ENCODE peak calls at places on chromosomes 6 and 20, in ten cellular contexts. One of them, this sample, is unnamed.

GRCh38 chr20:63664861-63665594 is 6.9 kb downstream of the RTEL1 start:
- DNase-seq in sigmoid colon: no peak
- DNase-seq in ovary: no peak
- DNase-seq in H1: peak
- DNase-seq in A549: no peak
- DNase-seq in stomach: no peak
- DNase-seq in HepG2: no peak
- DNase-seq in suprapubic skin: no peak
- DNase-seq in K562: peak
- DNase-seq in upper lobe of left lung: peak
- DNase-seq in this sample: no peak

GRCh38 chr6:107690546-107690863 is 133.6 kb downstream of the SCML4 start:
- DNase-seq in sigmoid colon: no peak
- DNase-seq in ovary: no peak
- DNase-seq in H1: no peak
- DNase-seq in A549: no peak
- DNase-seq in stomach: no peak
- DNase-seq in HepG2: no peak
- DNase-seq in suprapubic skin: no peak
- DNase-seq in K562: no peak
- DNase-seq in upper lobe of left lung: no peak
- DNase-seq in this sample: no peak

GRCh38 chr6:103858003-103858402 is 1001.7 kb downstream of the HACE1 start:
- DNase-seq in sigmoid colon: no peak
- DNase-seq in ovary: no peak
- DNase-seq in H1: no peak
- DNase-seq in A549: no peak
- DNase-seq in stomach: no peak
- DNase-seq in HepG2: no peak
- DNase-seq in suprapubic skin: no peak
- DNase-seq in K562: no peak
- DNase-seq in upper lobe of left lung: no peak
- DNase-seq in this sample: no peak

GRCh38 chr6:116396451-116396850 is 25.7 kb downstream of the DSE start:
- DNase-seq in sigmoid colon: no peak
- DNase-seq in ovary: no peak
- DNase-seq in H1: no peak
- DNase-seq in A549: no peak
- DNase-seq in stomach: no peak
- DNase-seq in HepG2: no peak
- DNase-seq in suprapubic skin: no peak
- DNase-seq in K562: no peak
- DNase-seq in upper lobe of left lung: no peak
- DNase-seq in this sample: no peak

GRCh38 chr6:93779086-93779858 is 359.9 kb upstream of the EPHA7 start:
- DNase-seq in sigmoid colon: no peak
- DNase-seq in ovary: no peak
- DNase-seq in H1: no peak
- DNase-seq in A549: no peak
- DNase-seq in stomach: no peak
- DNase-seq in HepG2: no peak
- DNase-seq in suprapubic skin: no peak
- DNase-seq in K562: no peak
- DNase-seq in upper lobe of left lung: no peak
- DNase-seq in this sample: no peak

GRCh38 chr6:161407115-161407514 is 133.3 kb upstream of the AGPAT4 start:
- DNase-seq in sigmoid colon: no peak
- DNase-seq in ovary: no peak
- DNase-seq in H1: no peak
- DNase-seq in A549: no peak
- DNase-seq in stomach: no peak
- DNase-seq in HepG2: no peak
- DNase-seq in suprapubic skin: no peak
- DNase-seq in K562: no peak
- DNase-seq in upper lobe of left lung: no peak
- DNase-seq in this sample: no peak

GRCh38 chr20:22924036-22924737 is 110.9 kb upstream of the SSTR4 start:
- DNase-seq in sigmoid colon: no peak
- DNase-seq in ovary: peak
- DNase-seq in H1: no peak
- DNase-seq in A549: no peak
- DNase-seq in stomach: no peak
- DNase-seq in HepG2: no peak
- DNase-seq in suprapubic skin: no peak
- DNase-seq in K562: peak
- DNase-seq in upper lobe of left lung: no peak
- DNase-seq in this sample: no peak

GRCh38 chr20:63547484-63548480 is at the start of gene SRMS:
- DNase-seq in sigmoid colon: no peak
- DNase-seq in ovary: no peak
- DNase-seq in H1: no peak
- DNase-seq in A549: no peak
- DNase-seq in stomach: no peak
- DNase-seq in HepG2: no peak
- DNase-seq in suprapubic skin: no peak
- DNase-seq in K562: peak
- DNase-seq in upper lobe of left lung: peak
- DNase-seq in this sample: no peak

GRCh38 chr6:24856954-24857670 is 58.4 kb upstream of the ARMH2 start:
- DNase-seq in sigmoid colon: no peak
- DNase-seq in ovary: no peak
- DNase-seq in H1: no peak
- DNase-seq in A549: no peak
- DNase-seq in stomach: no peak
- DNase-seq in HepG2: no peak
- DNase-seq in suprapubic skin: no peak
- DNase-seq in K562: no peak
- DNase-seq in upper lobe of left lung: no peak
- DNase-seq in this sample: no peak

DNA sequence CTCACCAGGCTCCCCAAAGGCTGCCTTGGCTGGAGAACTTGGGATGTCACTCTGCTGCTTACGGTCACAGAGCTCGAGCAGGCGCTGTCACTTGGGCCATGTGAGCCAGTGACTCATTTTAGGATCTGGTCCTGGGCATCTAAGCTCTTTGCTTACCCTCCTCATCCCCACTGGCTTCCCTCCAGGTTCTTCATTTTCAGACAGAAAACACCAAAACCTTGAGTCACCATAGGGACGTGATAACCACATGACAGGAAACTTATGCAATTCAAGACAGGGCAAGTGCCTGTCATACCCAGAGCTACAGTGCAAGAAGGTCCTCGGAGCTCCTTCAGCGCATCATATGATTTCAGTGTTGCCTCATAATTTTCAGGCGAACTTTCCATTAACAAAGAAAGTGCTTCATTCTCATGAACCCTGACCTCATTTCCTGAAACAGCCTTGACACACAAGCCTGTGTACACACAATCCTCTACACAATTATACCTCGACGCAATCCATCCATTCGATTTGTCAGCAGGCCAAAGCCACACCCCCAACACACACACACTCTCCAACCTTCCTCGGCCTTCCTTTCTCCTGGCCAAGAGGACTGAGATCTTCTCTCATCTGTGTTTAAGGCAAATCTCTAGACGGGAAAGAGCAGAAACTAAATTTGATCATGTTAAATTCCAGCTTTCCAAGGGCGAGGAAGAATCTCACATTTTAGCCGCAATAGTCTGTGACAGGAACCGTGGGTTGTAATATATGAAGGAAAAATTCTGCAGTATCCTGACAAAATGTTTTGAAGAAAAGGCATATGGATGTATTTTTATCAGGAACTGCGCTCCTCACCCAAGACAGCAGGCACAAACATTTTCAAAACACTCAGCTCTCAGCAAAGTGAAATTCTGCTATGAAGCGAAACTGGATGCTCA is 25.3 kb downstream of the TBC1D7 start:
- DNase-seq in sigmoid colon: peak
- DNase-seq in ovary: peak
- DNase-seq in H1: peak
- DNase-seq in A549: peak
- DNase-seq in stomach: peak
- DNase-seq in HepG2: peak
- DNase-seq in suprapubic skin: peak
- DNase-seq in K562: peak
- DNase-seq in upper lobe of left lung: no peak
- DNase-seq in this sample: peak
- H3K27ac ChIP-seq in sigmoid colon: peak
- H3K27ac ChIP-seq in ovary: no peak
- H3K27ac ChIP-seq in H1: no peak
- H3K27ac ChIP-seq in A549: peak
- H3K27ac ChIP-seq in stomach: no peak
- H3K27ac ChIP-seq in HepG2: peak
- H3K27ac ChIP-seq in suprapubic skin: peak
- H3K27ac ChIP-seq in K562: peak
- H3K27ac ChIP-seq in upper lobe of left lung: peak
- H3K27ac ChIP-seq in this sample: peak

GRCh38 chr6:3848925-3849605 is at the start of gene FAM50B:
- DNase-seq in sigmoid colon: peak
- DNase-seq in ovary: peak
- DNase-seq in H1: peak
- DNase-seq in A549: peak
- DNase-seq in stomach: peak
- DNase-seq in HepG2: no peak
- DNase-seq in suprapubic skin: peak
- DNase-seq in K562: peak
- DNase-seq in upper lobe of left lung: peak
- DNase-seq in this sample: peak

GRCh38 chr6:3849681-3850450 is 693 bp downstream of the FAM50B start:
- DNase-seq in sigmoid colon: peak
- DNase-seq in ovary: peak
- DNase-seq in H1: peak
- DNase-seq in A549: no peak
- DNase-seq in stomach: peak
- DNase-seq in HepG2: no peak
- DNase-seq in suprapubic skin: peak
- DNase-seq in K562: no peak
- DNase-seq in upper lobe of left lung: peak
- DNase-seq in this sample: peak

GRCh38 chr6:3851839-3852238 is 2.7 kb downstream of the FAM50B start:
- DNase-seq in sigmoid colon: no peak
- DNase-seq in ovary: no peak
- DNase-seq in H1: no peak
- DNase-seq in A549: no peak
- DNase-seq in stomach: no peak
- DNase-seq in HepG2: no peak
- DNase-seq in suprapubic skin: no peak
- DNase-seq in K562: no peak
- DNase-seq in upper lobe of left lung: no peak
- DNase-seq in this sample: no peak

GRCh38 chr6:3852391-3852790 is 3.2 kb downstream of the FAM50B start:
- DNase-seq in sigmoid colon: no peak
- DNase-seq in ovary: no peak
- DNase-seq in H1: no peak
- DNase-seq in A549: no peak
- DNase-seq in stomach: no peak
- DNase-seq in HepG2: no peak
- DNase-seq in suprapubic skin: no peak
- DNase-seq in K562: no peak
- DNase-seq in upper lobe of left lung: no peak
- DNase-seq in this sample: no peak

GRCh38 chr6:3850451-3851203 is 1.5 kb downstream of the FAM50B start:
- DNase-seq in sigmoid colon: no peak
- DNase-seq in ovary: peak
- DNase-seq in H1: no peak
- DNase-seq in A549: no peak
- DNase-seq in stomach: no peak
- DNase-seq in HepG2: no peak
- DNase-seq in suprapubic skin: no peak
- DNase-seq in K562: no peak
- DNase-seq in upper lobe of left lung: peak
- DNase-seq in this sample: peak
- H3K4me3 ChIP-seq in sigmoid colon: peak
- H3K4me3 ChIP-seq in ovary: peak
- H3K4me3 ChIP-seq in H1: no peak
- H3K4me3 ChIP-seq in A549: no peak
- H3K4me3 ChIP-seq in stomach: peak
- H3K4me3 ChIP-seq in HepG2: no peak
- H3K4me3 ChIP-seq in suprapubic skin: no peak
- H3K4me3 ChIP-seq in K562: no peak
- H3K4me3 ChIP-seq in upper lobe of left lung: peak
- H3K4me3 ChIP-seq in this sample: peak

GRCh38 chr6:15715060-15715459 is 52.2 kb upstream of the DTNBP1 start:
- DNase-seq in sigmoid colon: no peak
- DNase-seq in ovary: no peak
- DNase-seq in H1: no peak
- DNase-seq in A549: no peak
- DNase-seq in stomach: no peak
- DNase-seq in HepG2: no peak
- DNase-seq in suprapubic skin: no peak
- DNase-seq in K562: no peak
- DNase-seq in upper lobe of left lung: no peak
- DNase-seq in this sample: no peak
- TF ChIP-seq EP300 in sigmoid colon: no peak
- TF ChIP-seq EP300 in ovary: no peak
- TF ChIP-seq EP300 in H1: no peak
- TF ChIP-seq EP300 in A549: no peak
- TF ChIP-seq EP300 in stomach: no peak
- TF ChIP-seq EP300 in HepG2: no peak
- TF ChIP-seq EP300 in suprapubic skin: no peak
- TF ChIP-seq EP300 in K562: no peak
- TF ChIP-seq EP300 in upper lobe of left lung: no peak
- TF ChIP-seq EP300 in this sample: no peak

DNA sequence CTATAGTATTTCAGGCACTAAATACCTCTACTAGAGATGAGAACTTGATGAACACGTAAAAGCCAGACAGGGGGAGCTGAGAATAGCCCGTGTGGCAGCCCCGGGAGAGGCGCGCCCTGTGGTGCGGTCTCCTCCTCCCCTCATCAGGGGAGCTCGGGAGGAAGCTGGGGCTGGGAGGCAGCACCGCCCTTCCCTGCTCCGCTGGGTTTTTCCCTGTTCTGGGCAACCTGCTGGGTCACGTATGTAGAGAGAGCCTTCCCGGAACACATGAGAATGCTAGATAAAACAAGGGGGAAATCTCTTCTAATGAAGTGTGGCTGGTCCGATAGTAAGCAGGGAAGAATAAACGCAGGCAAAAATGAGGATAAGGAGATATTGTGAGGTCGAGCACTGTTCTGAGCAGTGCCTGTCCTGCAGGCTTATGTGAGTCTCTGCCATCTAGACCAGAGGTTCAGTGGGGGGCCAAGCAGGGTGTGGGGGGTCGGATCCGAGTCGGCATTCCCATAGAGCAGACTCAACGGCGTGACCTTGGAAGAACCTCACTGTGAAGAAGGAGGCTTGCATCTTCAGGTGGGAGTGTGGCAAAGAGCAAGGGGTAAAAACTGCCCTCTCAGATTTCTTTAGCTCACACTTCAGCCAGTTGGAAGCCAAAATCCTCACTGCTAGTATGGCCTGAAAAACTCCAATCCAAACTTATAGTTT is 13.4 kb upstream of the RPS6KA2 start:
- DNase-seq in sigmoid colon: no peak
- DNase-seq in ovary: peak
- DNase-seq in H1: no peak
- DNase-seq in A549: no peak
- DNase-seq in stomach: peak
- DNase-seq in HepG2: no peak
- DNase-seq in suprapubic skin: no peak
- DNase-seq in K562: no peak
- DNase-seq in upper lobe of left lung: peak
- DNase-seq in this sample: no peak
- H3K27ac ChIP-seq in sigmoid colon: no peak
- H3K27ac ChIP-seq in ovary: no peak
- H3K27ac ChIP-seq in H1: no peak
- H3K27ac ChIP-seq in A549: no peak
- H3K27ac ChIP-seq in stomach: peak
- H3K27ac ChIP-seq in HepG2: no peak
- H3K27ac ChIP-seq in suprapubic skin: no peak
- H3K27ac ChIP-seq in K562: no peak
- H3K27ac ChIP-seq in upper lobe of left lung: peak
- H3K27ac ChIP-seq in this sample: no peak

This sample was measured in transverse colon.